ENCODE peak calls at places on chromosomes 11 and 22, in six cellular contexts. X, R, E, F, Z and G are unnamed samples.

GRCh38 chr22:47206819-47207218 is 444.4 kb downstream of the TBC1D22A start:
- DNase-seq in R (no peak), X (no peak), F (no peak), E (no peak), Z (no peak), G (no peak)

GRCh38 chr11:79973701-79974626 is 533.1 kb upstream of the TENM4 start:
- DNase-seq in F (no peak), Z (no peak), X (no peak), R (no peak), E (no peak), G (no peak)

GRCh38 chr11:107844041-107844440 is 14.5 kb downstream of the SLC35F2 start:
- DNase-seq in E (no peak), X (no peak), Z (no peak), F (no peak), R (no peak), G (no peak)

GRCh38 chr11:6413791-6414231 is 5.1 kb downstream of the APBB1 start:
- DNase-seq in F (no peak), X (no peak), Z (no peak), R (no peak), E (no peak), G (no peak)

GRCh38 chr22:34306361-34306760 is 386.1 kb upstream of the LARGE1 start:
- DNase-seq in Z (no peak), X (no peak), F (no peak), R (no peak), E (no peak), G (no peak)

GRCh38 chr11:2734181-2735052 is 34.6 kb upstream of the KCNQ1OT1 start:
- DNase-seq in E (no peak), R (no peak), F (no peak), X (no peak), Z (no peak), G (no peak)

GRCh38 chr11:95078526-95078925 is 11.1 kb upstream of the ENDOD1 start:
- DNase-seq in R (no peak), X (no peak), E (no peak), F (no peak), Z (no peak), G (no peak)

GRCh38 chr11:117885777-117886176 is 9.3 kb upstream of the FXYD6 start:
- DNase-seq in R (peak; percentile 40), Z (peak; percentile 10), F (no peak), X (no peak), E (no peak), G (no peak)

GRCh38 chr22:44931077-44931540 is 78.7 kb downstream of the PHF21B start:
- DNase-seq in E (no peak), Z (no peak), F (no peak), X (no peak), R (no peak), G (no peak)

GRCh38 chr11:21037836-21038235 is 368.4 kb downstream of the NELL1 start:
- DNase-seq in Z (no peak), E (no peak), F (no peak), R (no peak), X (no peak), G (no peak)

GRCh38 chr11:67266424-67267187 is at the start of gene GRK2:
- DNase-seq in E (no peak), Z (no peak), X (no peak), F (no peak), R (no peak), G (no peak)

GRCh38 chr11:43690929-43691328 is 10.4 kb downstream of the HSD17B12 start:
- DNase-seq in E (no peak), R (no peak), Z (no peak), X (no peak), F (no peak), G (no peak)

GRCh38 chr11:26557666-26558065 is 14.4 kb downstream of the MUC15 start:
- DNase-seq in R (no peak), Z (no peak), X (no peak), F (no peak), E (no peak), G (no peak)

GRCh38 chr11:110086892-110087309 is 6.3 kb upstream of the ZC3H12C start:
- DNase-seq in Z (no peak), E (no peak), R (no peak), F (no peak), X (no peak), G (no peak)

GRCh38 chr11:25891960-25892359 is 440.0 kb upstream of the ANO3 start:
- DNase-seq in R (no peak), E (no peak), F (no peak), X (no peak), Z (no peak), G (no peak)

DNA sequence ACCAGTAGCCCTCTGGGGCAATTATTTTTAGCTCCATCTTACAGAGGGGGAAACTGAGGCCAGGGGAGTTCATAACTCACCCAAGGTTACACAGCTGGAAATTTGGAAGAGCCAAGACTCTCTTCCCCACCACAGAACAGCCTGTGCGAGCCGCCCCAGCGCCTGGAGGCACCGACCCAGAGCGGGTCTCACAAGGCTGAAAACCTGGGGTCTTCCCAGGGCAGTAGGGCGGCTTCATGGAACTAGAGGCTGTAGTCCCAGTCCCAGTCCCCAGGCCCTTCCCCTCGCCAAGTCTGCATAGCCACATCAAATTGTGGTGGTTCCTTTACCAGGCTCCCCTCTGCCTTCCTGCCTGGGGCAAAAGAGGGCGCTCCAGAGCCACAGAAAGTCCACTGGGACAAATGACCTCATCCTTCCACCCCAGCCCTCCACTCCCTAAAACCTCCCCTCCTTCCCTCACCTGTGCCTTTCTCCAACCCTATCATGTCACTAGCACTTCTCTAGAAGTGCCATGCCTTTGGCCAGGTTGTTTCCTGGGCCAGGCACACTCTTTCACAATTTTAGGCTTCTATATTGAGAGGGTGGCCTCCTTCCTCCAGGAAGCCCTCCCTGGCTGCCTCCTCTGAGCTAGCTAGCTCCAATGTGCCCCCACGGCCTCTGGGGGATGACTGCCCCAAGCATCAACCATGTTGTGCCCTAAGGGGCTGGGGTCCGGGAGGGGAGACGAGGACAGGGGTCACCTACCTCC is 15.2 kb upstream of the CDC42EP1 start:
- DNase-seq in R (peak; percentile 95), Z (peak; percentile 81), X (peak; percentile 72), E (peak; percentile 64), F (no peak), G (no peak)
- TF ChIP-seq TAF1 in R (no peak), Z (no peak), X (no peak), E (no peak), F (no peak), G (no peak)

GRCh38 chr11:68839953-68840641 is 1.6 kb downstream of the CPT1A start:
- DNase-seq in F (no peak), Z (no peak), R (no peak), E (no peak), X (peak; percentile 58), G (no peak)

GRCh38 chr11:68843052-68843561 is 1.4 kb upstream of the CPT1A start:
- DNase-seq in R (no peak), F (no peak), Z (no peak), E (no peak), X (no peak), G (no peak)

GRCh38 chr11:68840661-68841653 is 759 bp downstream of the CPT1A start:
- DNase-seq in Z (no peak), X (peak; percentile 55), R (peak; percentile 73), F (no peak), E (no peak), G (no peak)

GRCh38 chr11:68842427-68843051 is 823 bp upstream of the CPT1A start:
- DNase-seq in F (no peak), Z (no peak), E (no peak), X (no peak), R (no peak), G (no peak)

DNA sequence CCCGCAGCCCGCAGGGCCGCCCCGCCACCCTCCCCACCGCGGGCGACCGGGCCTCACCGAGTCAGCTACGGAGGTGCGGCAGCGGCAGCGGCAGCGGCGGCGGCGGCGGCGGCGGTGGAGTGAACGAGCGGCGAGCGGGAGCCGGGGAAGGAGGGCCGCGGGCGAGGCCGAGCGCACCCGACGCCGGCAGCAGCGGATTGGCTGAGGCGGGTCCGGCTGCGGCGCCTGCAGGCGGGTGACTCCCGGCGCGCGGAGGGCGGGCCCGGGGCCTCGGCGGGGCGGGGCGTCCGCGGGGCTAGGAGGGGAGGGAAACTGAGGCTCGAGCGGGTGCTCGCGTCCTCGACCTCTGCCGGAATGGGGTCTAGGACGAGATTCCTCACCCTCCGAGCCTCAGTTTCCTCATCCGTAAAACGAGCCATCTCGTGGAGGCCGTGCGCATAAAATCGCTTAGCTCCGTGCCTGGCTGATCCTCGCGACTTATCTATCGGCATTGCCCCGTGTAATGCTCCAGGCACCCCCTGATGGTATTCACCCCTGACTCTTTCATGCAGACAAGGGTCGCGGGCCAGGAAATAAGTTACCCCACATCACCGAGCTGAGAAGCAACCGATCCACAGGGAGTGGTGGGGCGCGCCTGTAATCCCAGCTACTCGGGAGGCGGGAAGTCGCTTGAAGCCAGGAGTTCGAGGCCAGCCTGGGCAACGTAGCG is at the start of gene CPT1A:
- DNase-seq in R (peak; percentile 78), E (peak; percentile 75), Z (no peak), F (no peak), X (peak; percentile 92), G (peak; percentile 64)
- TF ChIP-seq POLR2A in R (no peak), E (no peak), Z (no peak), F (peak; percentile 39), X (no peak), G (no peak)

DNA sequence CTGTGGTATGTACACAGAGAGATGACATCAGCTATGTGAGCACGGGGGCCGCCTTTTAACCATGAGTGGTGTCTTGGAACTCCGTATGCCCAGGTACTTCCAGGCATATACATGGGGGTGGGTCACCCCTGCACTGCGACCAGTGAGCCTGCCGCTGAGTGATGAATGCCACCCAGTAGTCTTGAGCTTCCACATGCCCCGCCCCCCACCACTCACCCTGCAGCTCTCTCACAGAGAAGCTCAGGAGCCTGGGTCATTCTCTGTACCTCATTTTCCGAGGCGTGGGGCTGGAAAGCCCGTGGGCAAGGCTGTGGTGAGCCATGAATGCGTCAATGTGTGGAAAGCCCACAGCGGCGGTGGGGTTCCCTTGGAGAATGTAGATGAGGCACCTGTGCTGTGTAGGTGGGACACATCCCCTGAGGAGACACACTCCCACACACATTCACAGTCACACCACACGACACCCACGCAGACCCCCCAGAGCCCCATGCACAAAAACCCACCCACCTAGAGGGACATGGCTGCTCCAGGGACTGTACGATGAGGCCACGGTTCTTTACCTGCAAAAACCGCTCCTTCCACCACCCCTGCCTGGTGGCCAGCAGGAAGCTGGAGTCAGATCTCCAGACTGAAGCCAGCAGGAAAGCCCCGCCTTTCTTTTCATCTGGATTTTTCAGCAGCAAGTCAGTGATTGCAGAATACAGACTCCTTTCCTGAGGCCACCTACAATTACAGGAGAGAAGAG is 67.6 kb downstream of the PIWIL3 start:
- DNase-seq in E (no peak), Z (no peak), R (peak; percentile 47), F (no peak), X (no peak), G (no peak)
- TF ChIP-seq TAF1 in E (no peak), Z (no peak), R (no peak), F (no peak), X (no peak), G (no peak)

DNA sequence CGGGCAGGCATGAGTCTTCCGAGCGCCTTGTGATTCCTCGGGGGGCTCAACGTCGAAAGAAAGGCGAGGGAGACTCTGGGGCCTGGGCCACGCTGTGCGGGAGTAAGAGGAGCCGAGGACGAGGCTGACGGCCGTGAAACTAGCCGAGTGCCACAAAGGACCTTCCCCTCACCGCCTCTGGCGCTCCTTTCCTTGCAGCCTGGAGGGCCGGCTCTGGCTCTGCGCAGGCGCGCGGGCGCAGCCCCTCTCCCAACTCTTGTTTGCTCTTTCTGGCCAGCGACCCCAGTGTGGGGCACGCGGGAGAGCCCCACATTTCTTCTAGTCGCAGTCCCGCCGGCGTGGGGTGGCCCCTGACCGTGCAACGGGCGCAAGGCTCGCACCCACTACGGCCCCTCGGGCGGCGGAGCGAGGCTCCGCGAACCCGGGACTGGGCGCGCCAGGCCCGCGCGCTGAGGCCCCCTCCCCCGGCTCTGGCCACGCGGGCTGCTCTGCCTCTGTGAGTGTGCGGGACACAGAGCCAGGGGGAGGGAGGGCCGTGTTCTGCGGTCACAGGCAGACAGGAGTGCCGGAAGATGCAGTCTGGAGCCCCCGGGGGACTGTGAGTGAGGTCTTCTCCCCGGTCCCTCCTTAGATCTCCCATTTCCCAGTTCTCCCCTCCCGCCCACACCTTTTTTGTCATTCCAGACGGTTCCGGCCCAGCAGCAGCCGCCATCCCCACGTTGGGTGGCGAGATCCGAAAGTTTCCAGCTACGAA is 1.0 kb upstream of the TOB2 start:
- DNase-seq in X (peak; percentile 33), E (no peak), Z (peak; percentile 73), R (peak; percentile 78), F (no peak), G (no peak)
- TF ChIP-seq POLR2A in X (no peak), E (no peak), Z (peak; percentile 84), R (no peak), F (peak; percentile 37), G (no peak)